ENCODE peak calls at places on chromosomes 11 and 22, in four cellular contexts. N is HepG2, W is K562, E is WTC11. D is an unnamed sample.

GRCh38 chr11:46338988-46339666 is 8.1 kb upstream of the DGKZ start:
- DNase-seq in N (no peak), W (no peak), E (peak; percentile 83), D (no peak)

GRCh38 chr22:25722223-25723015 is 19.6 kb upstream of the MYO18B start:
- DNase-seq in N (no peak), E (no peak), W (no peak), D (no peak)

GRCh38 chr11:119729581-119730346 is 764 bp upstream of the NECTIN1 start:
- DNase-seq in N (no peak), W (no peak), E (peak; percentile 32), D (no peak)

GRCh38 chr11:95444309-95445202 is 213.6 kb upstream of the SESN3 start:
- DNase-seq in N (no peak), E (no peak), W (no peak), D (no peak)

GRCh38 chr22:34886812-34887211 is 179.1 kb upstream of the ISX start:
- DNase-seq in E (no peak), W (no peak), N (no peak), D (no peak)

GRCh38 chr22:37435970-37436603 is 8.8 kb upstream of the ELFN2 start:
- DNase-seq in W (no peak), N (no peak), E (no peak), D (no peak)

GRCh38 chr22:38222797-38223119 is 21.0 kb downstream of the MAFF start:
- DNase-seq in E (no peak), N (no peak), W (no peak), D (no peak)

GRCh38 chr11:2534131-2534956 is 89.5 kb downstream of the KCNQ1 start:
- DNase-seq in W (no peak), E (no peak), N (no peak), D (no peak)

GRCh38 chr11:64531906-64532312 is 59.1 kb upstream of the SLC22A12 start:
- DNase-seq in W (no peak), N (no peak), E (no peak), D (no peak)

GRCh38 chr11:85664561-85665481 is at the start of gene CREBZF:
- DNase-seq in E (peak; percentile 94), N (peak; percentile 85), W (peak; percentile 98), D (peak; percentile 91)

GRCh38 chr22:19867617-19868016 is 12.9 kb upstream of the GNB1L start:
- DNase-seq in W (no peak), E (no peak), N (no peak), D (no peak)

GRCh38 chr11:36253238-36253637 is 36.0 kb downstream of the COMMD9 start:
- DNase-seq in W (no peak), N (no peak), E (no peak), D (no peak)

GRCh38 chr22:32618461-32619140 is 144.0 kb downstream of the FBXO7 start:
- DNase-seq in W (no peak), E (no peak), N (no peak), D (no peak)

GRCh38 chr11:69984457-69985261 is 93.5 kb upstream of the ANO1 start:
- DNase-seq in N (no peak), E (peak; percentile 63), W (no peak), D (no peak)

GRCh38 chr11:77244277-77245014 is 57.0 kb downstream of the GDPD4 start:
- DNase-seq in N (peak; percentile 16), E (no peak), W (no peak), D (no peak)

GRCh38 chr11:12125609-12126149 is 15.3 kb downstream of the MICAL2 start:
- DNase-seq in W (peak; percentile 67), N (no peak), E (no peak), D (no peak)

GRCh38 chr11:74265256-74265655 is 46.2 kb downstream of the P4HA3 start:
- DNase-seq in E (no peak), W (no peak), N (no peak), D (no peak)

GRCh38 chr22:44915441-44915840 is 94.4 kb downstream of the PHF21B start:
- DNase-seq in N (no peak), W (no peak), E (no peak), D (no peak)

GRCh38 chr11:32090774-32091370 is at the start of gene RCN1:
- DNase-seq in N (peak; percentile 13), E (peak; percentile 85), W (peak; percentile 17), D (peak; percentile 71)

GRCh38 chr11:44171518-44171917 is 76.0 kb downstream of the EXT2 start:
- DNase-seq in E (no peak), W (no peak), N (no peak), D (no peak)

GRCh38 chr11:848988-849824 is 6.6 kb downstream of the TSPAN4 start:
- DNase-seq in E (peak; percentile 89), W (no peak), N (no peak), D (peak; percentile 74)

GRCh38 chr11:62449451-62449851 is 30.6 kb downstream of the SCGB1A1 start:
- DNase-seq in E (no peak), N (no peak), W (no peak), D (no peak)

GRCh38 chr11:80593981-80594380 is 1153.2 kb upstream of the TENM4 start:
- DNase-seq in W (no peak), E (no peak), N (peak; percentile 28), D (no peak)

GRCh38 chr22:43707650-43708049 is 104.5 kb downstream of the EFCAB6 start:
- DNase-seq in N (no peak), E (no peak), W (no peak), D (no peak)

GRCh38 chr11:43933608-43934358 is 8.7 kb upstream of the C11orf96 start:
- DNase-seq in N (no peak), E (no peak), W (no peak), D (no peak)

GRCh38 chr11:119488256-119488995 is 65.5 kb upstream of the THY1 start:
- DNase-seq in E (peak; percentile 7), N (no peak), W (no peak), D (no peak)

GRCh38 chr22:46984751-46985506 is 222.5 kb downstream of the TBC1D22A start:
- DNase-seq in E (no peak), W (no peak), N (no peak), D (no peak)

GRCh38 chr11:73931039-73931645 is 19.7 kb upstream of the DNAJB13 start:
- DNase-seq in W (peak; percentile 75), N (peak; percentile 50), E (peak; percentile 34), D (peak; percentile 69)

GRCh38 chr11:66070604-66071325 is 693 bp downstream of the PACS1 start:
- DNase-seq in N (no peak), E (peak; percentile 45), W (peak; percentile 52), D (peak; percentile 24)

GRCh38 chr11:15095736-15096228 is 18.9 kb upstream of the INSC start:
- DNase-seq in N (no peak), E (no peak), W (no peak), D (no peak)

GRCh38 chr11:104164028-104164520 is at the start of gene PDGFD:
- DNase-seq in E (peak; percentile 89), W (peak; percentile 6), N (peak; percentile 54), D (peak; percentile 59)

GRCh38 chr11:64606796-64607380 is 15.9 kb downstream of the SLC22A12 start:
- DNase-seq in E (no peak), N (no peak), W (no peak), D (no peak)

GRCh38 chr11:107271425-107271824 is 186.2 kb downstream of the CWF19L2 start:
- DNase-seq in E (no peak), W (no peak), N (no peak), D (no peak)

GRCh38 chr11:107272561-107272960 is 185.1 kb downstream of the CWF19L2 start:
- DNase-seq in E (no peak), N (no peak), W (no peak), D (no peak)

GRCh38 chr11:107275632-107276031 is 182.0 kb downstream of the CWF19L2 start:
- DNase-seq in N (no peak), W (no peak), E (no peak), D (no peak)

GRCh38 chr11:107276057-107276456 is 181.6 kb downstream of the CWF19L2 start:
- DNase-seq in W (no peak), E (no peak), N (no peak), D (no peak)
- TF ChIP-seq ELF4 in W (no peak), E (no peak), N (no peak), D (no peak)

GRCh38 chr11:57792870-57793269 is 31.3 kb downstream of the CTNND1 start:
- DNase-seq in W (no peak), E (no peak), N (no peak), D (no peak)
- TF ChIP-seq SP1 in W (no peak), E (no peak), N (no peak), D (no peak)

DNA sequence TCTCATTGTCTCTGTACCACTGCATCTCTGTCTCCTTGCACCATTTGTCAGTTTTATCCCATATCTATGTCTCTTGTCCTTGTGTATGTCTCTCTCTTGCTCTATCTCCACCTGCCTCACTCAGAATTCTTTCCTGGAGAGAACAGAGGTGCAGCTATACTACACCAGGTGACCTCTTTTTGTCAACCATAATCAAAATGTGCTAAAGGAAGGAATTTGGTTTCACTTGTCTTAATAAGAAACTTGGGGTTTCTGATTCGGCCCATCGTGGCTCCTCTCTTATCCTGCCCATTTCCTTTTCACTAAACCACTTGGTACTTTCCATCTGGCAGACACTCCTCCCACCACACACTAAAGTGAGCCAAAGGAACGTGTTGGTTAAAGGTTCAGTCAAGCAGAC is 2.0 kb upstream of the C11orf42 start:
- DNase-seq in E (no peak), W (no peak), N (no peak), D (no peak)
- TF ChIP-seq ELF4 in E (no peak), W (no peak), N (no peak), D (no peak)

GRCh38 chr11:47446833-47447232 is 2.1 kb downstream of the RAPSN start:
- DNase-seq in W (no peak), E (no peak), N (no peak), D (no peak)

GRCh38 chr11:47443817-47444216 is 5.1 kb downstream of the RAPSN start:
- DNase-seq in W (no peak), N (no peak), E (no peak), D (no peak)

GRCh38 chr11:47447906-47448305 is 1.0 kb downstream of the RAPSN start:
- DNase-seq in E (no peak), N (no peak), W (no peak), D (no peak)

GRCh38 chr11:47443028-47443700 is 5.8 kb downstream of the RAPSN start:
- DNase-seq in N (no peak), E (no peak), W (no peak), D (no peak)

DNA sequence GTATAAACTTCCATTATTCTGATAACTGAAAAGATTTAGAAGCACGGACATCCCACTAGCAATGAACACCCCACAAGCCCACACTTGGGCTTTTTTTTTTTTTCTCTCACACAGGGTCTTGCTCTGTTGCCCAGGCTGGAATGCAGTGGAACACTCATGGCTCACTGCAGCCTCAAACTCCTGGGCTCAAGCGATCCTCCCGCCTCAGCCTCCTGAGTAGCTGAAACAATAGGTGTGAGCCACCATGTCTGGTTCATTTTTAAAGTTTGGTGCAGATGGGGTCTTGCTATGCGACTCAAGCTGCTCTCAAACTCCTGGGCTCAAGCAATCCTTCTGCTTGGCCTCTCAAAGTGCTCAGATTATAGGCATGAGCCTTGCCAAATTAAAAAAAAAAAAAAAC is 3.1 kb downstream of the RAPSN start:
- DNase-seq in W (no peak), E (no peak), N (no peak), D (no peak)
- TF ChIP-seq SP1 in W (no peak), E (no peak), N (no peak), D (no peak)

D was measured in HEK293T.